ENCODE peak calls at places on chromosomes 5 and 9, in nine cellular contexts. Z is neural progenitor cell; D is thoracic aorta; Y is lower lobe of right lung; H is heart left ventricle; K is PC-3; Q is HCT116; T is effector memory CD4-positive, alpha-beta T cell; B is tibial nerve. E is an unnamed sample.

GRCh38 chr9:34084562-34084961 is 35.9 kb upstream of the UBAP2 start:
- DNase-seq in Z (no peak), T (no peak), H (peak), Y (no peak), Q (no peak), B (peak), K (no peak), D (peak), E (no peak)

GRCh38 chr5:138874771-138875628 is at the start of gene LRRTM2:
- DNase-seq in D (no peak), B (no peak), K (no peak), T (no peak), H (no peak), Q (no peak), Z (peak), Y (no peak), E (no peak)

GRCh38 chr9:81685763-81686613 is 3.4 kb downstream of the TLE1 start:
- DNase-seq in Y (no peak), Q (no peak), K (peak), D (no peak), H (no peak), B (no peak), T (no peak), Z (no peak), E (no peak)

GRCh38 chr5:65808261-65808741 is 86.3 kb downstream of the NLN start:
- DNase-seq in Q (no peak), Z (no peak), D (no peak), K (no peak), B (no peak), Y (no peak), H (no peak), T (no peak), E (no peak)

GRCh38 chr5:138466900-138467710 is 1.8 kb downstream of the EGR1 start:
- DNase-seq in D (no peak), Q (no peak), T (peak), Z (no peak), K (no peak), H (no peak), Y (peak), B (peak), E (peak)

GRCh38 chr9:21334603-21334968 is 618 bp downstream of the KLHL9 start:
- DNase-seq in T (no peak), Y (no peak), K (no peak), Z (peak), D (no peak), Q (no peak), H (peak), B (peak), E (no peak)

GRCh38 chr9:95045751-95046150 is 271.8 kb downstream of the FANCC start:
- DNase-seq in H (no peak), D (no peak), Q (no peak), Z (peak), K (no peak), Y (no peak), T (no peak), B (no peak), E (no peak)

GRCh38 chr9:137708590-137709284 is 89.9 kb downstream of the EHMT1 start:
- DNase-seq in B (no peak), H (no peak), Y (no peak), T (no peak), D (no peak), Q (no peak), Z (no peak), K (no peak), E (no peak)

GRCh38 chr9:121690316-121690715 is 38.9 kb downstream of the DAB2IP start:
- DNase-seq in T (no peak), B (no peak), Z (peak), K (no peak), Y (peak), D (no peak), H (no peak), Q (no peak), E (no peak)

GRCh38 chr5:52878671-52879070 is 91.0 kb downstream of the ITGA1 start:
- DNase-seq in H (no peak), K (peak), B (no peak), D (no peak), T (no peak), Z (no peak), Y (no peak), Q (no peak), E (no peak)

GRCh38 chr5:30279237-30279636 is 914.2 kb upstream of the CDH6 start:
- DNase-seq in K (peak), D (no peak), Z (no peak), Q (no peak), H (no peak), Y (no peak), B (no peak), T (no peak), E (no peak)

GRCh38 chr5:101306391-101307137 is 403.5 kb upstream of the ST8SIA4 start:
- DNase-seq in Z (no peak), B (no peak), T (no peak), Y (no peak), H (no peak), K (peak), D (no peak), Q (peak), E (no peak)

GRCh38 chr9:88690628-88691027 is 155.7 kb downstream of the NXNL2 start:
- DNase-seq in Z (no peak), T (no peak), Y (no peak), B (no peak), Q (no peak), D (no peak), H (no peak), K (no peak), E (no peak)

GRCh38 chr9:127489471-127490115 is 38.3 kb downstream of the LRSAM1 start:
- DNase-seq in K (no peak), B (no peak), D (no peak), Q (no peak), Y (no peak), Z (peak), H (no peak), T (no peak), E (no peak)

GRCh38 chr9:21813575-21814473 is 11.4 kb downstream of the MTAP start:
- DNase-seq in Z (peak), B (peak), Q (peak), Y (peak), D (no peak), K (peak), T (peak), H (peak), E (peak)

GRCh38 chr5:142896325-142897007 is 126.3 kb downstream of the ARHGAP26 start:
- DNase-seq in T (no peak), Z (peak), Y (no peak), K (peak), H (no peak), B (no peak), Q (no peak), D (no peak), E (no peak)

GRCh38 chr5:80309871-80310665 is 9.7 kb upstream of the SPZ1 start:
- DNase-seq in D (no peak), Y (no peak), K (no peak), Z (no peak), Q (no peak), T (no peak), H (no peak), B (no peak), E (no peak)

GRCh38 chr5:137347865-137348264 is 151.3 kb downstream of the SPOCK1 start:
- DNase-seq in D (no peak), B (no peak), Z (no peak), H (no peak), T (no peak), Q (no peak), K (no peak), Y (no peak), E (no peak)

GRCh38 chr5:73743161-73743560 is 117.2 kb downstream of the ARHGEF28 start:
- DNase-seq in Y (no peak), H (no peak), T (no peak), K (no peak), Q (no peak), D (no peak), B (no peak), Z (no peak), E (no peak)

GRCh38 chr5:133569347-133569746 is 43.0 kb downstream of the FSTL4 start:
- DNase-seq in K (peak), Y (no peak), Z (no peak), D (no peak), T (no peak), H (no peak), Q (no peak), B (peak), E (no peak)

GRCh38 chr5:95620870-95621838 is 1.3 kb downstream of the GPR150 start:
- DNase-seq in Z (peak), K (no peak), B (no peak), D (no peak), T (no peak), Q (no peak), Y (peak), H (peak), E (no peak)

GRCh38 chr5:96602776-96603175 is 59.4 kb upstream of the CAST start:
- DNase-seq in H (no peak), Q (no peak), Z (no peak), B (no peak), Y (no peak), T (no peak), K (no peak), D (no peak), E (no peak)

GRCh38 chr9:109537288-109537687 is 39.2 kb upstream of the PTPN3 start:
- DNase-seq in D (no peak), Z (no peak), T (no peak), K (no peak), B (no peak), Y (no peak), H (no peak), Q (no peak), E (no peak)

GRCh38 chr9:1331546-1331945 is 281.4 kb downstream of the DMRT2 start:
- DNase-seq in H (no peak), T (no peak), D (no peak), B (no peak), Z (no peak), K (no peak), Y (no peak), Q (no peak), E (no peak)
- H3K27ac ChIP-seq in H (no peak), T (no peak), D (no peak), B (no peak), Z (no peak), K (no peak), Y (no peak), Q (no peak), E (no peak)

DNA sequence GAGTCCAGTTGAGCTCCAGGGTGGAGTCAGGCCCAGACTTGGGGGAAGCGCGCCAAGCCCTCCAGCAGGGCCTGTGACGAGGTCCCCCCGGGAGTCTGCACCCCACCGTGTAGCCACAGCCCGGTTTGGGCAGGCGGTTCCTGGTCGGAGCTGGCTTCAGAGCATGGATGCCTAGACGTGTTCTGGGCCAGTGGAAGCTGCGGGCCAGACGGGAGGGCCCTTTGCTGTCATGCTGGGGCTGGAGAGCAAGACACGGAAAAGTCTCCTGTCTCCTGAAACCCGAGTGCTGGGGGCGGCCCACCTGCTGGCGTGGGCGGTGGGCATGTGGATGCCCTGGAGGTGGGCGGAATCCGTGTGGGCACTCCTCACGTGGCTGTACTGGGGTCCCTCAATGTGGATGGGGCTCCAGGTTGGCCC is 1.9 kb downstream of the GPSM1 start:
- DNase-seq in H (no peak), Z (no peak), K (no peak), Q (no peak), B (no peak), Y (no peak), D (no peak), T (no peak), E (no peak)
- H3K4me3 ChIP-seq in H (no peak), Z (peak), K (peak), Q (no peak), B (no peak), Y (peak), D (peak), T (no peak), E (no peak)

GRCh38 chr5:14429614-14430013 is 152.0 kb upstream of the OTULINL start:
- DNase-seq in D (no peak), T (no peak), Q (no peak), B (no peak), K (no peak), Z (no peak), Y (no peak), H (no peak), E (no peak)

GRCh38 chr5:14428302-14429081 is 153.1 kb upstream of the OTULINL start:
- DNase-seq in B (no peak), K (peak), T (no peak), Q (no peak), D (no peak), Z (no peak), Y (no peak), H (no peak), E (no peak)

GRCh38 chr5:14425581-14425980 is 156.0 kb upstream of the OTULINL start:
- DNase-seq in B (no peak), D (no peak), Y (no peak), Z (peak), T (no peak), Q (no peak), K (no peak), H (no peak), E (no peak)

GRCh38 chr5:14426521-14426920 is 155.1 kb upstream of the OTULINL start:
- DNase-seq in Q (no peak), Y (no peak), T (no peak), H (no peak), K (no peak), D (no peak), B (no peak), Z (no peak), E (no peak)

GRCh38 chr5:14429102-14429501 is 152.5 kb upstream of the OTULINL start:
- DNase-seq in Q (no peak), Z (peak), D (no peak), Y (no peak), H (no peak), T (no peak), K (no peak), B (no peak), E (no peak)
- H3K27ac ChIP-seq in Q (no peak), Z (peak), D (peak), Y (no peak), H (no peak), T (no peak), K (peak), B (peak), E (peak)

DNA sequence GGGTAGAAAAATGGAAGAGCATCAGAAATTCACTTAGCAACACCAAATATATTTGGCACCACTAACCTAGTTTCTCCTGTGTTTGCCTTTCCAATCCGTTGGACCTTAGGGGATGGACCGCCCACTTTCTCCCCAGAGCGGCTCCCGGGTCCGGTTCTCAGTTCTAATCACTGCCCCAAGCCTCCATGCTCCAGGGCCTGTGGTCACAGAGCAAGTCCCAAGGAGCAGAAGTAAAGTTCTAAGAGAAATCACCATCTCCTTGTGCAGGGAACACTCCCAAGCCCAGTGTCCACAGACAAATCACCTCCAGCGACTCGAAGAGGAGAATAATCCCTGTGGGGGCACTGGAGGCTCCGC is 728 bp upstream of the SLC1A1 start:
- DNase-seq in Q (no peak), K (peak), B (peak), Z (peak), D (no peak), Y (no peak), T (no peak), H (peak), E (no peak)
- H3K4me3 ChIP-seq in Q (peak), K (peak), B (peak), Z (peak), D (peak), Y (peak), T (peak), H (peak), E (peak)

GRCh38 chr5:78116167-78116566 is 178.3 kb downstream of the AP3B1 start:
- DNase-seq in T (no peak), Q (no peak), Y (no peak), K (no peak), B (no peak), Z (peak), H (no peak), D (no peak), E (no peak)
- H3K27ac ChIP-seq in T (no peak), Q (no peak), Y (no peak), K (no peak), B (no peak), Z (peak), H (no peak), D (no peak), E (no peak)

DNA sequence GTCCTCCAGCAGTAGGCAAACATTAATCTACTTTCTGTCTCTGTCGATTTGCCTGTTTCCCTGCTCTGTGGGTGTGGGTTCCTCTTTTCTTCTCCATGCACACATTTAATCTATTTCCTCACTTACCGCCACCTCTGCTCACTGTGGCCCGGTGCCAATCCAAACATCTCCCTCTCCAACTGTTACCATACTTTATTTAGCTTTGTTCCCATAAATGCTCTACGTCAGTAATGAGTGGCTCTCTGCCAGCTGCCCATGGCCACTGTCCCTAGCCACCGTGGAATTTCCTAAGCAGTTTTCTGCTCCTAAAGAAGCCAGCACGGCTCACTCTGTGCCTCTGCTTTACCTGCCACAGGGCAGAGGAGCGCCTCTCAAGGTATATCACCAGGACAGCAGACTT is 19.5 kb upstream of the GOLPH3 start:
- DNase-seq in T (no peak), Q (no peak), Y (peak), K (peak), H (peak), B (peak), D (peak), Z (no peak), E (peak)
- H3K4me3 ChIP-seq in T (no peak), Q (peak), Y (no peak), K (peak), H (peak), B (no peak), D (peak), Z (no peak), E (peak)

GRCh38 chr9:112028242-112029221 is 131.9 kb downstream of the UGCG start:
- DNase-seq in Q (no peak), H (no peak), T (no peak), K (peak), D (no peak), Y (no peak), Z (no peak), B (no peak), E (no peak)
- H3K27ac ChIP-seq in Q (peak), H (no peak), T (no peak), K (peak), D (no peak), Y (no peak), Z (no peak), B (no peak), E (no peak)

DNA sequence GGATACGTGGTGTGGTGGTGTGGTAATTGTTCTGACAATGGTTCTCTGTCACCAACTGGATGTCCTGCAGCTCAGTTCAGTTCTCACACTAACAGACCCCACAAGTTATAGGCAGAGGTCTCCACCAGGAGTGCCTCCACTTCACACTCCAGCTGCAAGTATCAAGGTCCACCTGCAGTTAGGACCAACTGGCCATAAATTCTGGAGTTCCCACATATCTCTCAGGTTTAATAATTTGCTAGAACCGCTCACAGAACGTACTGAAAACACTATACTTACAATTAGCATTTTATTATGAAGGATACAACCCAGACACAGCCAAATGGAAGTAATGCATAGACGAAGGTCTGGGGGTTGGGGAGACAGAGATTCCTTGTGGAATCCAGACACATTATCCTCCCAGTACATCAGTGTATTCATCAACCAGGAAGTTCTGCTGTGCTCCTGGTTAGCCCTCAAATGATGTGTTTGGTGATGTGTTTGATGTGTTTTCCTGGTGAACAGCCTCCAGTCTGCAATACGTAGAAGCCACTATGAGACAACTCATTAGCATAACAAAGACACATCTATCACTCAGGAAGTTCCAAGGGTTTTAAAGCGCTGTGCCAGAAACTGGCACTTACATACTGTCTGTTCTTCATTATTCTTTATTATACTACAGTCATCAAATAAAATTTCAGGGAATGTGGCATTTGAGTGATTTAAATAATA is 25.4 kb downstream of the OGN start:
- DNase-seq in H (no peak), K (no peak), Y (no peak), D (no peak), Z (peak), T (no peak), B (no peak), Q (no peak), E (no peak)
- H3K4me3 ChIP-seq in H (no peak), K (no peak), Y (no peak), D (no peak), Z (no peak), T (no peak), B (no peak), Q (no peak), E (no peak)